ENCODE peak calls at places on chromosomes 6 and 20, in four cellular contexts. G is hepatocyte, X is fibroblast of mammary gland, S is DND-41. T is an unnamed sample.

GRCh38 chr6:44960898-44961297 is 367.2 kb upstream of the RUNX2 start:
- DNase-seq in G (peak), X (peak), S (no peak), T (peak)

GRCh38 chr6:104955927-104956662 is 812 bp upstream of the LIN28B start:
- DNase-seq in G (peak), X (no peak), S (peak), T (no peak)

GRCh38 chr6:169702640-169703246 is 817 bp downstream of the C6orf120 start:
- DNase-seq in G (peak), X (no peak), S (no peak), T (peak)

GRCh38 chr6:166240889-166241288 is 67.3 kb downstream of the PRR18 start:
- DNase-seq in G (no peak), X (no peak), S (no peak), T (no peak)

GRCh38 chr6:116406678-116407345 is 36.1 kb downstream of the DSE start:
- DNase-seq in G (no peak), X (peak), S (no peak), T (no peak)

GRCh38 chr6:154314084-154314483 is 42.5 kb downstream of the IPCEF1 start:
- DNase-seq in G (no peak), X (peak), S (no peak), T (no peak)

GRCh38 chr20:18705490-18705889 is 108.1 kb upstream of the SCP2D1 start:
- DNase-seq in G (peak), X (peak), S (no peak), T (peak)

GRCh38 chr6:13453771-13454251 is 33.6 kb downstream of the GFOD1 start:
- DNase-seq in G (no peak), X (peak), S (no peak), T (peak)

GRCh38 chr6:89984926-89985743 is 90.9 kb downstream of the GJA10 start:
- DNase-seq in G (peak), X (peak), S (peak), T (peak)

GRCh38 chr6:156687875-156688549 is 89.2 kb upstream of the ARID1B start:
- DNase-seq in G (peak), X (peak), S (no peak), T (peak)

DNA sequence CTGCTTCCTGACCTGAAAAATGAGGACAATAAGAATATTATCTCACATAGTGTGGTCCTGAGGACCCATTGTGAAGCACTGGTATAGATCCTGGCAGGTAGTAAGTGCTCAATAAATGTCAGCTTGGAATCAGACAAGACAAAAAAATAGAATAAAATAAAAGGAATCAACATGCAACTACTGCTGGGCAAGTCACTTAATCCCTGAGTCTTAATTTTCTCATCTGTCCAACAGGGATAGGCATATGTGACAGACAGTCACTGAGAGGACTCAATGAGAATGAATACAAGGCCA is 38.0 kb upstream of the PIM1 start:
- DNase-seq in G (no peak), X (no peak), S (no peak), T (no peak)
- H3K4me3 ChIP-seq in G (no peak), X (no peak), S (no peak), T (no peak)

DNA sequence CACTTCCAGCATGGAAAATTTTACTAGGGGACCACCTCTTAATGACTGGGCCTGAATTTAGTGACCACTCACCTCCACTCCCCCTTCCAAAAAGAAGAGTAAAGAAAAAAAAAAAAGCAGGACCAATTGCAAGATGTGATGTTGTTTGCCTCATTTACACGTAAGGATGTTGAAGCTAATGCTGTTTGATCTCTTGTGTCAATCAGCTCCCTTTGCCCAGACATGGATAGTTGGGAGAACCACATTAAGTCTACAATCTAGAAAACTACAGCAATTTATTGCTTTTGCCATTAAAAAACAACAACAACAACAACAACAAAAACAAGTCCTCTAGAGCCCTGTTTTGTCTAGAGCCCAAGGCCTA is 11.0 kb upstream of the DSTN start:
- DNase-seq in G (no peak), X (no peak), S (no peak), T (no peak)
- H3K4me3 ChIP-seq in G (no peak), X (no peak), S (no peak), T (peak)

GRCh38 chr6:43803783-43804549 is 34.0 kb downstream of the VEGFA start:
- DNase-seq in G (peak), X (no peak), S (no peak), T (peak)
- H3K4me3 ChIP-seq in G (no peak), X (no peak), S (no peak), T (no peak)

DNA sequence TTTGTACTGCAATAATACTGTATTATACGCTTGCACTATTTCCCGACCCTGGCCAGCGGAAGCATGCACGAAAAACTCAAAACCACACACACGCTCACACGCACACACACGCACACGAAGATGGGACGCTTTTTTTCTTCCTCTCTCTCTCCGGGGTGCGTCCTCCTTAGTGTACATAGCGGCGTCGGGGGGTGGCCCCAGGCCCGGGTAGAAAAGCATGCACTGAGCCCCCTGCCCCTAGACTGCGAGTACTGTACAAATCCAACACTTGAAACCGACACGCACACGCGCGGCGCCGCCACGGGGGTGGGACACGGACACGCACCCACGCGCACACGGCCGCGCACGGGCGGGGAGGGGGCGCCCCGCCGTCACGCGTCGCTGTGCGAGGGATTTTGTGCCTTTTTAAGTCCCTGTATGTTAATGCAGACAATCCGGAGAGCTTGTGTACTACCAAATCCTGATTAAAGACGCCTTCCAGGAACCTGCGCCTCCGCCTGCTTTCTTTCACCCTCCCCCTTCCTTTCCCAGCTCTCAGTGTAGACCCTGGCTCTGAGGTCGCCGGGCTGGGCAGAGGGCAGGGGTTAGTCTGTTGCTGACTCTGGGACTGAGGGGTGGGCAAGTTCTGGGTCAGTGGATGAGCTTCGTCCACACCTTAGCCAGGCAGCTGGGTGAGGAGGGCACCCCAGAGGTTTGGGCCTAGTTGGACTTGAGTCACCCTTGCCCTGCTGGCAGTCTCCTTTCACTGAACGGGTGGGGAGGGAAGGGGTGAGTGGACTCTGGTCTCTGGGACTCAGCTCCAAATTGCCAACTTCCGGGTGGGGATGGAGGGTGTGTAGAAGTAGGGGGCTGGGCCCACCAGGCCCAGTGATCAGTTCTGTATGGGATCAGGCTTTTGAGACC is 21.6 kb upstream of the SLC22A7 start:
- DNase-seq in G (peak), X (no peak), S (no peak), T (no peak)
- H3K4me3 ChIP-seq in G (no peak), X (no peak), S (no peak), T (no peak)

GRCh38 chr6:3355358-3356055 is 96.8 kb downstream of the PSMG4 start:
- DNase-seq in G (no peak), X (no peak), S (no peak), T (no peak)
- H3K4me3 ChIP-seq in G (no peak), X (peak), S (peak), T (no peak)

DNA sequence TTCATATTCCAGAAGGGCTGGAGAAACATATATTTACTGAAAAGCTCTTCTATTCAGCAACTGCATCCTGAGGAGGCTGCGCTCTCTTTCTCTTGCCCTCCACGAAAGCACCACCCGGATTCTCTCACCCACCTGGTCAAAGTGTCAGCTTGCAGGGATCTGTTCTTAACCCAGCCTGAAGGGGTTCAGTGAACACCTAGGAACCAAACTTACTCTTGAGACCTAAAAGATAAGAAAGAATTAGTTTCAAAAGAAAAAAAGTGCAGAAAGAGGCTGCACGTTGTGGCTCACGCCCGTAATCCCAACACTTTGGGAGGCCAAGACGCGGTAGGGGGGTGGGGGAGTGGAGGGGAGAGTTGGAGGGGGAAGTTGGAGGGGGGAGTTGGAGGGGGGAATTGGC is 18.5 kb downstream of the GPX5 start:
- DNase-seq in G (no peak), X (no peak), S (no peak), T (no peak)
- H3K4me3 ChIP-seq in G (peak), X (peak), S (no peak), T (peak)

DNA sequence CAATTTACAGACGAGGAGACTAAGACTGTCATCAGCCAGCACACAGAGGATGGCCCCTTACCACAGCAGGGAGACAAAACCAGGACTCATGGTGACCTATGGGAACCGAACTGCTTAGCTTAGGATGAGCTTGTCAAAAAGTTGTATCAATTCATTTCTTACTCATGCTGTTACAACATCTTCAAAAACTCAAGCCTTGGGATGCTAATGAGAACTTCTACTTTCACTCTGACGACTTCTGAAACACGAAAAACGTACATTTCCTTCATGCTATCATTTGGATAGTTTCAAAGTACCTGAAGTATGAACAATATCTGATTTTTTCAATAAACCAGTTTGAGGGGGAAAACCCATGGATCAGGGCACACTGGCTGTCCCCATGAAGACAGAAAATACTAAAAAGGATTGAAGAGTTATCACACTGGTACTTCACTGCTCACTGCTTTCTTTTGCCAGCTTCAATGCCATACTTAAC is 31.9 kb downstream of the HIVEP2 start:
- DNase-seq in G (no peak), X (no peak), S (no peak), T (no peak)
- H3K4me3 ChIP-seq in G (no peak), X (no peak), S (no peak), T (no peak)

GRCh38 chr6:16700202-16700997 is 60.9 kb downstream of the ATXN1 start:
- DNase-seq in G (no peak), X (no peak), S (no peak), T (no peak)
- H3K4me3 ChIP-seq in G (no peak), X (peak), S (no peak), T (no peak)

DNA sequence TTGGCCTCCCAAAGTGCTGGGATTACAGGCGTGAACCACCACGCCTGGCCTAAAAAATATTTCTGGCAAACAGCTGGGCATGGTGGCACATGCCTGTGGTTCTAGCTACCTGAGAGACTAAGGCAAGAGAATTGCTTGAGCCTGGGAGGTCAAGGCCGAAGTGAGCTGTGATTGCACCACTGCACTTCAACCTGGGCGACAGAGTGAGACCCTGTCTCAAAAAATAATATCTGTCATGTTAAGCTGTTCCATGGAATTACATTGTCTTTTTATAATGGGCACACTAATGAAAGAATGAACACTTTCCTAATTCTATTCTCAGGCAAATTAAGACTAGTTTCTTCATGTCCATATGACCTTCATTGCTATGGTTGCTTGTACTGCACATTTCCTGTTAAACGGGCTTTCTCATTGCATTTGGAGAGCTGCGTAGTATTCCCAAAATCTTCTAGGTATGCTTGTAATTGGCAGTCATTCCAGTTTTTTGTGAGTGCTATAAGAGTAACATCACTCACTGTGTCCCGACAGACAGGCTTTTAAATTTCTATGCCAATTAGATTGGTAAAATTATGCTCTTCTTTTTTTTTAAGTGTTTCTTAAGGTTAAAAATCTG is 12.1 kb downstream of the AMD1 start:
- DNase-seq in G (no peak), X (no peak), S (no peak), T (no peak)
- H3K4me3 ChIP-seq in G (no peak), X (no peak), S (no peak), T (no peak)

T was measured in epithelial cell of esophagus.